ENCODE peak calls at places on chromosome 9, in four cellular contexts. One of them, this sample, is unnamed.
A peak's percentile ranks its signal among the peaks of the same experiment; 100 is the strongest.

GRCh38 chr9:136348691-136349090 is 14.9 kb downstream of the DNLZ start:
- DNase-seq in prostate gland: no peak
- DNase-seq in testis: no peak
- DNase-seq in erythroblast: no peak
- DNase-seq in this sample: no peak

GRCh38 chr9:101028346-101029299 is at the start of gene PLPPR1:
- DNase-seq in prostate gland: peak; percentile 57
- DNase-seq in testis: peak; percentile 78
- DNase-seq in erythroblast: no peak
- DNase-seq in this sample: no peak

GRCh38 chr9:107137495-107138202 is 145.4 kb upstream of the RAD23B start:
- DNase-seq in prostate gland: no peak
- DNase-seq in testis: no peak
- DNase-seq in erythroblast: peak; percentile 19
- DNase-seq in this sample: peak; percentile 64

GRCh38 chr9:21708225-21708624 is 94.2 kb upstream of the MTAP start:
- DNase-seq in prostate gland: no peak
- DNase-seq in testis: no peak
- DNase-seq in erythroblast: no peak
- DNase-seq in this sample: no peak

GRCh38 chr9:106146066-106146840 is 451.9 kb downstream of the TMEM38B start:
- DNase-seq in prostate gland: no peak
- DNase-seq in testis: no peak
- DNase-seq in erythroblast: no peak
- DNase-seq in this sample: no peak

GRCh38 chr9:89594811-89595550 is 9.8 kb upstream of the GADD45G start:
- DNase-seq in prostate gland: no peak
- DNase-seq in testis: no peak
- DNase-seq in erythroblast: no peak
- DNase-seq in this sample: no peak

GRCh38 chr9:69549310-69550202 is 122.6 kb downstream of the APBA1 start:
- DNase-seq in prostate gland: peak; percentile 23
- DNase-seq in testis: peak; percentile 44
- DNase-seq in erythroblast: peak; percentile 38
- DNase-seq in this sample: peak; percentile 45

GRCh38 chr9:109588415-109588814 is 90.3 kb upstream of the PTPN3 start:
- DNase-seq in prostate gland: no peak
- DNase-seq in testis: no peak
- DNase-seq in erythroblast: no peak
- DNase-seq in this sample: no peak

GRCh38 chr9:75087279-75087823 is 604 bp downstream of the NMRK1 start:
- DNase-seq in prostate gland: peak; percentile 41
- DNase-seq in testis: peak; percentile 46
- DNase-seq in erythroblast: peak; percentile 64
- DNase-seq in this sample: peak; percentile 51

GRCh38 chr9:14769235-14769580 is 46.7 kb upstream of the CER1 start:
- DNase-seq in prostate gland: no peak
- DNase-seq in testis: no peak
- DNase-seq in erythroblast: peak; percentile 4
- DNase-seq in this sample: no peak

GRCh38 chr9:135224921-135225541 is 137.6 kb downstream of the OLFM1 start:
- DNase-seq in prostate gland: no peak
- DNase-seq in testis: no peak
- DNase-seq in erythroblast: no peak
- DNase-seq in this sample: no peak

GRCh38 chr9:26949604-26950003 is 2.6 kb upstream of the PLAA start:
- DNase-seq in prostate gland: no peak
- DNase-seq in testis: no peak
- DNase-seq in erythroblast: peak; percentile 68
- DNase-seq in this sample: no peak

GRCh38 chr9:15492485-15493150 is 18.2 kb downstream of the PSIP1 start:
- DNase-seq in prostate gland: no peak
- DNase-seq in testis: no peak
- DNase-seq in erythroblast: no peak
- DNase-seq in this sample: no peak

GRCh38 chr9:107488400-107489143 is 997 bp downstream of the KLF4 start:
- DNase-seq in prostate gland: peak; percentile 81
- DNase-seq in testis: peak; percentile 77
- DNase-seq in erythroblast: peak; percentile 35
- DNase-seq in this sample: no peak

GRCh38 chr9:122498883-122499288 is 11.7 kb upstream of the OR1J2 start:
- DNase-seq in prostate gland: peak; percentile 57
- DNase-seq in testis: peak; percentile 17
- DNase-seq in erythroblast: peak; percentile 35
- DNase-seq in this sample: peak; percentile 30

GRCh38 chr9:133822439-133823065 is 84.4 kb upstream of the SARDH start:
- DNase-seq in prostate gland: no peak
- DNase-seq in testis: no peak
- DNase-seq in erythroblast: no peak
- DNase-seq in this sample: no peak
- TF ChIP-seq POLR2A in prostate gland: no peak
- TF ChIP-seq POLR2A in testis: no peak
- TF ChIP-seq POLR2A in erythroblast: no peak
- TF ChIP-seq POLR2A in this sample: no peak

DNA sequence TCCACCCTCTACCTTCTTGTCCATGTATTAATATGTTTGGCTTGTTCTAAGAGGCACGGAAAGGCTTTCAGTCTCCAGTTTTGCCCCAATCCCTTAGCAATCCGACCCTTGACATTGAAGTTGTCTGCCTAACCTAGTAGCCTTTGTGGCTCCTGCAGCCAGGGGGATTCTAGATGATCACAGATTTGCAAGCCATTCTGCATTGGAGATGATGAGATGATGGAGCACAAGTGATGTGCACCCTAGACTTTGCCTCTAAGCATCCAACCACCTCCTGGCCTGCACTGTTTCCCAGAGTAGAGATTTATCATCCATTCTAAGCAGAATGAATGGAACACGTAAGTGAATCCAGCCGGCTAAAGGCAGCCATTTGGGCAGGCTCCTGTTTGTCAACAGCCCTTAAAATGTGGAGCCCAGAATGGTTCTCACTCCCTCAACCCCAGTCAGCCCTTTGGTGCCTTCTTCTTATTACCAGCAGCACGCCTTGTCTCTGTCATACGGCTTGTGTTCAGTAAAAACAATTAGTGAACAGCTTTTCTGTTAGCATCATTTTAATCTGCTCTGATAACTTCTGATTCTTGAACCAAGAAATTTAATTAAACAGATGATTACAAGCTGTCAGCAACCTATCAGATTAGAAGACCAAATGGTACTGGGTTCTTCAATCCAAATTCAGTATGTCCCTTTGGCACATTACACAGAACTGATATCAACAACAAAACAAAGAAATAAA is 5.7 kb upstream of the TRAF1 start:
- DNase-seq in prostate gland: no peak
- DNase-seq in testis: no peak
- DNase-seq in erythroblast: no peak
- DNase-seq in this sample: no peak
- TF ChIP-seq POLR2A in prostate gland: no peak
- TF ChIP-seq POLR2A in testis: no peak
- TF ChIP-seq POLR2A in erythroblast: no peak
- TF ChIP-seq POLR2A in this sample: no peak

GRCh38 chr9:35115680-35116538 is at the start of gene ATOSB:
- DNase-seq in prostate gland: peak; percentile 97
- DNase-seq in testis: peak; percentile 96
- DNase-seq in erythroblast: peak; percentile 95
- DNase-seq in this sample: peak; percentile 63
- TF ChIP-seq POLR2A in prostate gland: peak; percentile 94
- TF ChIP-seq POLR2A in testis: no peak
- TF ChIP-seq POLR2A in erythroblast: peak; percentile 58
- TF ChIP-seq POLR2A in this sample: peak; percentile 56

DNA sequence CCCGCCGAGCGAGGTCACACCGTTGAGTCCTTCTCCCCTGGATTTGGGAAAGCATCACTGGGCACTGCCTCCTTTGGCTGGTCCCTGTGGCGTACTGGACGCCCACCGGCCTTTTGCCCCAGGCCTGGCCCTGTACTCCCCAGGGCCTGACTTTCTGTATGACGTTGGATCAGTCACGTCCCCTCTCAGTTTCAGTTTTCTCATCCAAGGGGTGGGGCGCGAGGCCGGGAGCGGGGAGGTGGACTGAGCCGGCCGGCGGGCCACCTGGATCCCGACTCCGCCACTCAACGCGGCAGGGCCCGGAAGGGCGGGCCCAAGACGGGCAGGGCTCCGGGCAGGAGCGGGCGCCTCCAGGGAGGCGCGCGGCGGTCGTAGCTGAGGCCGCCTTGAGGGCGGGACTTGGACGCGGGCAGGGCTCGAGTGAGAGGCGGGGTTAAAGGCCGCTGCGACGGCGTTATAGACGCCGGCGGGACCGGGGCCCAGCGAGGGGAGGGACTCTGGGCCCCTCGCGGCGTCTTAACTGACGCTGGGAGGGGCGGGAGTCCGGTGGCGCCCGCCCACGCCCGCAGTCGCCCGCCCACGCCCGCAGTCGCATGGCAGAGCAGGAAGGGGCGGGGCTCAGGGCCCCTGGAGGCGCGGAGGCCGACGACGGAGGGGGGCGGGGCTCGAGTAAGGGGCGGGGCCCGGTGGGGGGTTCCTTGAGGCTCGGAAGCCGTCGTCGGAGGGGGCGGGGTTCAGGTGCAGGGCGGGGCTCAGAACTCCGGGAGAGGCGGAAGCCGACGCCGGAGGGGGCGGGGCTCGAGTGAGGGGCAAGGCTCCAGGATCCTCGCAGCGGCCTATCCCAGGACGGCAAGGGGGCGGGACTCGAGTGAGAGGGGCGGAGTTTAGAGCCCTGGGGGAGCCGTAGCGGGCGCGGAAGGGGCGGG is 549 bp upstream of the CARD19 start:
- DNase-seq in prostate gland: peak; percentile 100
- DNase-seq in testis: peak; percentile 100
- DNase-seq in erythroblast: peak; percentile 99
- DNase-seq in this sample: peak; percentile 93
- TF ChIP-seq POLR2A in prostate gland: peak; percentile 76
- TF ChIP-seq POLR2A in testis: no peak
- TF ChIP-seq POLR2A in erythroblast: peak; percentile 86
- TF ChIP-seq POLR2A in this sample: peak; percentile 43

GRCh38 chr9:127935765-127936221 is 1.9 kb downstream of the DPM2 start:
- DNase-seq in prostate gland: no peak
- DNase-seq in testis: no peak
- DNase-seq in erythroblast: peak; percentile 92
- DNase-seq in this sample: no peak

GRCh38 chr9:127938298-127938690 is 640 bp upstream of the DPM2 start:
- DNase-seq in prostate gland: no peak
- DNase-seq in testis: no peak
- DNase-seq in erythroblast: no peak
- DNase-seq in this sample: no peak

GRCh38 chr9:127936347-127936852 is 1.3 kb downstream of the DPM2 start:
- DNase-seq in prostate gland: no peak
- DNase-seq in testis: no peak
- DNase-seq in erythroblast: no peak
- DNase-seq in this sample: no peak

GRCh38 chr9:127937046-127937382 is 640 bp downstream of the DPM2 start:
- DNase-seq in prostate gland: no peak
- DNase-seq in testis: no peak
- DNase-seq in erythroblast: peak; percentile 65
- DNase-seq in this sample: no peak

DNA sequence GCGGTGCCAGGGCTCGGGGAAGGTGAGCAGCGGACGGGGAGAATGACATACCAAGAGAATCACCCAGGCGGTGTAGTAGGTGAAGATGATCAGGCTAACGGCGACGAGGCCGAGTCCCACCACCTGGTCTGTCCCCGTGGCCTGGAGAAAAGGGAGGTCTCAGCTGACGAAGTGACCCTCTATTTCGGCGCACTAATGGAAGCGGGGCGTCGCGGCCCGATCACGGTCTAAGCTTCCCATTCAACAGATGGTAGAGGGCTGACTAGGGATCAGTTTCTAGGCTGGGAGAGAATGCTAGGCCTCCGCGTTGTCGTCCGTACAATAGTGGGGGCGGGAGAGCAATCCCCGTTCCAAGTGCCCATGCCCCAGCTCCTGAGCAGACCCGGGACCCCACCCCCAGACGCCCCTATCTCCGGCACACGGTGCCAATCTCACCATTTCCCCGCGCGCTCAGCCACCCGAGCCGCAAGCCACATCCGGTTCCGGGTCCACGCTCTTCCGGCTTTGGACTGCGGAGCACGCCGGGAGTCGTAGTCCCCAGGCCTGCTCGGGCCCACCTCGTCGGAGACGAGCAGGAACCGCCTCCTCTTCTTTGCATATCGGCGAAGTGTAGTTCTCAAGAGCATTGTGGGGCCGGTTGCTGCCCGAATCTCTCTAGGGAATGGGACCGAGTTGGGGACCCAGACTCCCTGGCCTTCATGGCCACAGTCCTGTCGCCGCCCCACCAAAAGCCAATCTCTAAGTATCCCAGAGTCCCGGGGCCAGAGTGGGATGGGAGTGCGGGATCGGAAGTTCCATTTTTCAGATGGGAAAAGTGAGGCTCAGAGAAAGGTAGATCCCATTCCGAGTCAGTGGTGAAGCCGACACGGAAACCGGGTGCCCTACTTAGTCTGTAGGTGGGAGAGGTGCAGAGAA is at the start of gene DPM2:
- DNase-seq in prostate gland: peak; percentile 70
- DNase-seq in testis: peak; percentile 88
- DNase-seq in erythroblast: peak; percentile 95
- DNase-seq in this sample: peak; percentile 99
- TF ChIP-seq POLR2A in prostate gland: peak; percentile 42
- TF ChIP-seq POLR2A in testis: no peak
- TF ChIP-seq POLR2A in erythroblast: peak; percentile 92
- TF ChIP-seq POLR2A in this sample: peak; percentile 78

GRCh38 chr9:98909935-98910334 is 33.8 kb upstream of the COL15A1 start:
- DNase-seq in prostate gland: no peak
- DNase-seq in testis: no peak
- DNase-seq in erythroblast: no peak
- DNase-seq in this sample: no peak

GRCh38 chr9:98908897-98909634 is 34.6 kb upstream of the COL15A1 start:
- DNase-seq in prostate gland: no peak
- DNase-seq in testis: no peak
- DNase-seq in erythroblast: no peak
- DNase-seq in this sample: no peak

GRCh38 chr9:98905015-98905414 is 38.7 kb upstream of the COL15A1 start:
- DNase-seq in prostate gland: no peak
- DNase-seq in testis: no peak
- DNase-seq in erythroblast: no peak
- DNase-seq in this sample: no peak

GRCh38 chr9:98906273-98907040 is 37.2 kb upstream of the COL15A1 start:
- DNase-seq in prostate gland: no peak
- DNase-seq in testis: no peak
- DNase-seq in erythroblast: peak; percentile 43
- DNase-seq in this sample: no peak

DNA sequence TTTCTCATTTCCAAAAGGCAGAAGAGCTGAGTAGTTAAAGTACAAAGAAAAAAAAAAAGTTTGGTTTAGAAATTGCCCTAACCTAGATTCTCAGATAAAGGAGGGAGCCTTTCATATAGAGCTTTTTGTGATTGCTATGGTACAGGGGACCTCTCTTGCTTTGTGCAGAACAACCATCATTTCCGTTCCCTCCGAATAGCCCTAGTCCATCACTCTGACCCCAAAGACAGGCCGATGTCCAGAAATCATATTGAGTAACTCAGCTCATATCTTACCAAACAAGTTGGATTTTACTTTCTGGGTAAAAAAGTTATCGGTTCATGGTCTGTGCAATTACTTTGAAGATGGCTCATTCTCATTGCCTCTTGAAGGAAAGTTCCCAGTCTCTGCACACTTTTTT is 36.7 kb upstream of the COL15A1 start:
- DNase-seq in prostate gland: no peak
- DNase-seq in testis: no peak
- DNase-seq in erythroblast: no peak
- DNase-seq in this sample: no peak
- TF ChIP-seq POLR2A in prostate gland: no peak
- TF ChIP-seq POLR2A in testis: no peak
- TF ChIP-seq POLR2A in erythroblast: no peak
- TF ChIP-seq POLR2A in this sample: no peak